ENCODE peak calls at places on chromosomes 11 and 22, in ten cellular contexts. J is heart left ventricle, L is sigmoid colon, D is uterus, G is right lobe of liver, K is A549, M is endothelial cell of umbilical vein, Z is H1, U is suprapubic skin, P is prostate gland. B is an unnamed sample.

GRCh38 chr11:3204141-3205015 is 14.2 kb downstream of the MRGPRG start:
- DNase-seq in P (no peak), L (peak; percentile 44), J (peak; percentile 16), D (no peak), M (no peak), Z (no peak), U (no peak), G (no peak), K (no peak), B (no peak)

GRCh38 chr22:27809226-27809625 is 7.7 kb upstream of the MN1 start:
- DNase-seq in P (no peak), Z (no peak), G (no peak), U (no peak), K (no peak), M (peak; percentile 38), L (no peak), J (no peak), D (peak; percentile 15), B (no peak)

GRCh38 chr11:12876340-12876739 is 132.8 kb upstream of the RASSF10 start:
- DNase-seq in D (peak; percentile 61), P (no peak), J (no peak), L (peak; percentile 82), G (no peak), Z (no peak), K (no peak), M (no peak), U (no peak), B (no peak)

GRCh38 chr22:43955883-43956286 is 643 bp downstream of the SAMM50 start:
- DNase-seq in G (no peak), Z (no peak), D (no peak), P (no peak), J (no peak), M (no peak), L (no peak), U (no peak), K (no peak), B (no peak)

GRCh38 chr11:15770798-15771414 is 585.4 kb downstream of the SOX6 start:
- DNase-seq in D (peak; percentile 16), U (no peak), Z (peak; percentile 13), G (peak; percentile 54), K (peak; percentile 29), P (no peak), L (no peak), M (peak; percentile 16), J (peak; percentile 39), B (no peak)

GRCh38 chr11:118763038-118763437 is 27.9 kb downstream of the DDX6 start:
- DNase-seq in Z (no peak), P (no peak), K (no peak), G (no peak), D (no peak), M (no peak), J (no peak), U (no peak), L (no peak), B (no peak)

GRCh38 chr11:117827521-117828511 is 3.3 kb upstream of the FXYD2 start:
- DNase-seq in P (no peak), U (peak; percentile 72), J (peak; percentile 45), D (peak; percentile 14), Z (no peak), L (peak; percentile 55), M (no peak), G (peak; percentile 40), K (no peak), B (peak; percentile 82)

GRCh38 chr22:27259390-27259789 is 542.2 kb downstream of the MN1 start:
- DNase-seq in J (no peak), U (no peak), L (no peak), P (no peak), Z (no peak), K (no peak), M (no peak), D (no peak), G (no peak), B (no peak)

GRCh38 chr11:130817608-130817944 is 98.7 kb downstream of the SNX19 start:
- DNase-seq in M (no peak), D (no peak), L (no peak), K (no peak), Z (no peak), G (no peak), J (no peak), P (no peak), U (no peak), B (no peak)

GRCh38 chr22:37496651-37497599 is 10.7 kb upstream of the MFNG start:
- DNase-seq in J (no peak), P (no peak), L (no peak), D (no peak), K (peak; percentile 31), U (no peak), Z (no peak), M (peak; percentile 70), G (no peak), B (no peak)

DNA sequence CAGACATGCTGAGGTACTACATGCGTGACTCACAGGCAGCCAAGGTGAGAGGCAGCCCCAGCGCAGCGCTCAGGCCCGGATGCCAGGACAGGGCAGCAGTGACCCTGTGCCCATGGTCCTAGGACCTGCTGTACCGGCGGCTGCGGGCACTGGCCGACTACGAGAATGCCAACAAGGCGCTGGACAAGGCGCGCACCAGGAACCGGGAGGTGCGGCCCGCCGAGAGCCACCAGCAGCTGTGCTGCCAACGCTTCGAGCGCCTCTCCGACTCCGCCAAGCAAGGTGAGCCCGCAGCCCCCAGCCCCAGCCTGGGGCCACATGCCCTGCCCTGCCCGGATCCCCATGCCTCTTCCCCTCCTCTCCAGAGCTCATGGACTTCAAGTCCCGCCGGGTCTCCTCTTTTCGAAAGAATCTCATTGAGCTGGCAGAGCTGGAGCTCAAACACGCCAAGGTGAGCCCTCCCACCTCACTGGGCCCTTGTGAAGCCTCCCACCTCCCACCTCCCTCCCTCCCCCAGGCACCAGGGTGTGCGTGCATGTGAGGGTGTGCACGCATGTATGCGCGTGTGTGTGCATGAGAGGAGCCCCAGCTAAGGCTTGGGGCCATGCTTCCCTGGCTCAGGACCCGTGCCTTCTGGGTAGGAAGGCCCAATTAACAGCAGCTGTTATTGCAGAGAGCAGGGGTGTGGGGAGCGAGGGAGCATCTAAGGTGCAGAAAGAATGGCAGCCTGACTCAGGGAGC is 5.3 kb downstream of the CFL1 start:
- DNase-seq in J (no peak), K (no peak), L (peak; percentile 61), Z (no peak), G (no peak), M (no peak), D (no peak), P (no peak), U (peak; percentile 73), B (no peak)
- TF ChIP-seq POLR2A in J (no peak), K (no peak), L (no peak), Z (no peak), G (no peak), M (no peak), D (no peak), P (no peak), U (no peak), B (no peak)

DNA sequence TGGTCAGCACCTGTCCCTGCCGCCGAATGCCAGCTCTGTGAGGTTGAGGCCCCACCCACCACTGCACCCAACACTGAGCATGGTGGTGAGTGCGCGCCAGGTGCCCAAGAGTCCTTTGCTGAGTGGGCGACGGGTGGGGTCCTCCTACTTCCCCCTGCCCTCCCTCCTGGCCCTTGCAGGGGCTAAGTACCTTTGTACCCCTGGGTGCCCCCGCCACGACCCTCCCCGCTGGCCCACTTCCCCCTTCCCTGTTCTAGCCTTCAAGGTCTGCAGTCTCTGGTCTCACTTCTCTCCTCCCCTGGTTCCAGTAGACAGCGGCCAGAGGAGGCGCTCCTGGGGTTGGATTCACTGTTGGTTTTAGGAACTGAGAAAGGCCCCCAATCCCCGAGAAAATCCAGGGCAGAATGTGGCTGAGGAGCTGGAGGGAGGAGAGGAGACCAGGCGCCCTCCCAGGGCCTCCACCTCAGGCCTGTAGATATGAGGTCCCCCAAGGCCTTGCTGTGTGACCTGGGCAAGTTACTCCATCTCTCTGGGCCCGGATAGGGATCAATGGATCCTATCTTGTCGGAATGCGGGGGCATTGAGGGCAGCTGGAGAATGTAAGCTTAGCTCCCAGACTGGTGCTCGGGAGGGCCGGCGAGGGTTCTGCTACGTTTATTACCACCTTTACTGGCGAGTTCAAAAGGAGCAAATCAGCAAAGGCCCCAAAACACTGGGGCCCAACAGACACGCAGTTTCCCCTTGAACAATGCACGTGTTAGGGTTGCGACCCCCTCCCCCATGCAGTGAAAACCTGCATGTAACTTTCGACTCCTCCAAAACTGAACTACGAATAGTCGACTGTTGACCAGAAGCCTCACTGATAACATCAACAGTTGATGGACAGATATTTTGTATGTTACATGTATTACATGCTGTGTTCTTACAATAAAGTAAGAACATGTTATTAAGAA is 31.9 kb upstream of the SMIM38 start:
- DNase-seq in G (no peak), D (no peak), M (no peak), J (no peak), Z (no peak), K (no peak), P (no peak), U (no peak), L (no peak), B (no peak)
- TF ChIP-seq CTCF in G (no peak), D (no peak), M (no peak), J (no peak), Z (peak; percentile 33), K (no peak), P (no peak), U (no peak), L (no peak), B (no peak)

GRCh38 chr11:65915101-65915820 is 3.6 kb downstream of the C11orf68 start:
- DNase-seq in G (no peak), L (no peak), P (no peak), Z (no peak), U (peak; percentile 73), J (no peak), D (no peak), M (no peak), K (no peak), B (no peak)
- TF ChIP-seq POLR2A in G (no peak), L (no peak), P (no peak), Z (no peak), U (no peak), J (no peak), D (no peak), M (no peak), K (no peak), B (no peak)

GRCh38 chr11:123006860-123007542 is 25.4 kb upstream of the BSX start:
- DNase-seq in U (no peak), D (no peak), J (no peak), M (no peak), G (no peak), P (no peak), L (no peak), Z (no peak), K (no peak), B (no peak)
- TF ChIP-seq CTCF in U (no peak), D (no peak), J (no peak), M (no peak), G (no peak), P (no peak), L (no peak), Z (no peak), K (no peak), B (no peak)

DNA sequence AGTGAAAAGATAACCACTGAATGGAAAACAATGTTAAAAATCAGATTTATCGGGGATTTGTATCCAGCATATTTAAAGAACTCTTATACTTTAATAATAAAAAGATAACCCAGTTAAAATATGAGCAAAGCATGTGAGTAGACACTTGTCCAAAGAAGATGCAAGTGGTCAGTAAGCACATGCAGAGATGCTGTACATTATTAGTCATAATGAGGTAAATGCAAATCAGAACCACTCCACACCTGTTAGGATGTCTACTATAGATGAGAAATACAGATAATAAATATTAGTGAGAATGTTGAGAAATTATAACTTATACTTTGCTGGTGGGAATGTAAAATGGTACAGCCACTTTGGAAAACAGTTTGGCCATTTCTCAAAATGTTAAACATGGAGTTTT is 28.0 kb downstream of the QSER1 start:
- DNase-seq in P (no peak), Z (no peak), G (no peak), J (no peak), L (no peak), K (no peak), D (no peak), M (no peak), U (no peak), B (no peak)
- TF ChIP-seq POLR2A in P (no peak), Z (no peak), G (no peak), J (no peak), L (no peak), K (no peak), D (no peak), M (no peak), U (no peak), B (no peak)

B was measured in lower leg skin.